ENCODE peak calls at places on chromosome 18, in six cellular contexts. P is heart left ventricle, U is cardiac muscle cell, Q is HCT116, R is choroid plexus epithelial cell, M is PC-9. O is an unnamed sample.

GRCh38 chr18:36187826-36188721 is 777 bp downstream of the MOCOS start:
- DNase-seq in P (no peak), U (no peak), Q (peak), R (no peak), M (peak), O (no peak)

GRCh38 chr18:10565835-10566234 is 40.0 kb downstream of the NAPG start:
- DNase-seq in P (no peak), U (no peak), Q (no peak), R (peak), M (no peak), O (no peak)

GRCh38 chr18:48320639-48320945 is 88.6 kb downstream of the ZBTB7C start:
- DNase-seq in P (no peak), U (no peak), Q (no peak), R (no peak), M (no peak), O (no peak)

GRCh38 chr18:6414723-6415362 is at the start of gene L3MBTL4:
- DNase-seq in P (peak), U (peak), Q (no peak), R (no peak), M (no peak), O (no peak)

GRCh38 chr18:24558403-24558802 is 98.0 kb downstream of the HRH4 start:
- DNase-seq in P (no peak), U (no peak), Q (no peak), R (no peak), M (no peak), O (no peak)

GRCh38 chr18:31711365-31712035 is 27.1 kb upstream of the B4GALT6 start:
- DNase-seq in P (no peak), U (no peak), Q (no peak), R (no peak), M (no peak), O (no peak)

GRCh38 chr18:7000484-7001096 is 117.0 kb downstream of the LAMA1 start:
- DNase-seq in P (no peak), U (peak), Q (no peak), R (peak), M (no peak), O (no peak)

GRCh38 chr18:42517896-42518295 is 562.9 kb downstream of the PIK3C3 start:
- DNase-seq in P (no peak), U (no peak), Q (no peak), R (no peak), M (no peak), O (peak)

GRCh38 chr18:70288171-70288850 is 534 bp upstream of the SOCS6 start:
- DNase-seq in P (peak), U (no peak), Q (no peak), R (peak), M (no peak), O (no peak)

GRCh38 chr18:43847164-43848091 is 570.1 kb upstream of the SYT4 start:
- DNase-seq in P (no peak), U (no peak), Q (no peak), R (peak), M (no peak), O (peak)

GRCh38 chr18:51153659-51154371 is 43.7 kb downstream of the MEX3C start:
- DNase-seq in P (no peak), U (no peak), Q (no peak), R (no peak), M (no peak), O (no peak)
- H3K4me3 ChIP-seq in P (no peak), U (no peak), Q (no peak), R (no peak), M (no peak), O (no peak)

GRCh38 chr18:46341989-46342525 is 237.9 kb downstream of the HAUS1 start:
- DNase-seq in P (no peak), U (no peak), Q (no peak), R (no peak), M (no peak), O (no peak)

GRCh38 chr18:46343456-46343855 is 239.3 kb downstream of the HAUS1 start:
- DNase-seq in P (no peak), U (no peak), Q (no peak), R (no peak), M (no peak), O (no peak)

GRCh38 chr18:46344416-46345180 is 240.4 kb downstream of the HAUS1 start:
- DNase-seq in P (no peak), U (no peak), Q (no peak), R (no peak), M (no peak), O (no peak)

GRCh38 chr18:46345181-46345465 is 240.9 kb downstream of the HAUS1 start:
- DNase-seq in P (no peak), U (no peak), Q (no peak), R (no peak), M (no peak), O (no peak)

GRCh38 chr18:46343940-46344372 is 239.8 kb downstream of the HAUS1 start:
- DNase-seq in P (peak), U (no peak), Q (no peak), R (no peak), M (no peak), O (no peak)
- TF ChIP-seq CTCF in P (no peak), U (no peak), Q (no peak), R (no peak), M (no peak), O (peak)

GRCh38 chr18:64742898-64743297 is 594.0 kb upstream of the LINC00305 start:
- DNase-seq in P (no peak), U (no peak), Q (no peak), R (no peak), M (no peak), O (no peak)
- H3K4me3 ChIP-seq in P (no peak), U (no peak), Q (no peak), R (no peak), M (no peak), O (no peak)

GRCh38 chr18:59715966-59716369 is 18.7 kb upstream of the CCBE1 start:
- DNase-seq in P (no peak), U (no peak), Q (peak), R (peak), M (peak), O (peak)
- TF ChIP-seq CTCF in P (no peak), U (no peak), Q (no peak), R (peak), M (no peak), O (peak)

DNA sequence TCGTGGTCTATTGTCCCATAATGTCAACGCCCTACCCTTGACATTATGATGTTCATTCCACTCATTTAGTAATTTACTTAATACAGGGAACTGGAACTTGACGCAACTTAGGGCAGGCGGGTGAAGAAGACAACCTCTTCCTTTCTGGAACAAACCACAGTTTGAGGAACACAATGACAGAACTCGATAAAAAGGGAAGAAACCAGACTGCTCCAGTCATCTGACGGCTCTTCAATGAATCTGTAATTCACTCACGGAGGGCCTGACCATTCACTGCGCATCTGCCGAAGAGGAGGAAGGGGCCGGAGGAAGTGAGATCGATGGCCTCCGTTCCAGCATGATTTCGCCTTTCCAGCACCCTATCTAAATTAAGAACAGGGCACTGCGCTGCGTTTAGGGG is 83.2 kb downstream of the BCL2 start:
- DNase-seq in P (peak), U (no peak), Q (no peak), R (no peak), M (no peak), O (no peak)
- H3K4me3 ChIP-seq in P (peak), U (no peak), Q (no peak), R (no peak), M (no peak), O (no peak)

DNA sequence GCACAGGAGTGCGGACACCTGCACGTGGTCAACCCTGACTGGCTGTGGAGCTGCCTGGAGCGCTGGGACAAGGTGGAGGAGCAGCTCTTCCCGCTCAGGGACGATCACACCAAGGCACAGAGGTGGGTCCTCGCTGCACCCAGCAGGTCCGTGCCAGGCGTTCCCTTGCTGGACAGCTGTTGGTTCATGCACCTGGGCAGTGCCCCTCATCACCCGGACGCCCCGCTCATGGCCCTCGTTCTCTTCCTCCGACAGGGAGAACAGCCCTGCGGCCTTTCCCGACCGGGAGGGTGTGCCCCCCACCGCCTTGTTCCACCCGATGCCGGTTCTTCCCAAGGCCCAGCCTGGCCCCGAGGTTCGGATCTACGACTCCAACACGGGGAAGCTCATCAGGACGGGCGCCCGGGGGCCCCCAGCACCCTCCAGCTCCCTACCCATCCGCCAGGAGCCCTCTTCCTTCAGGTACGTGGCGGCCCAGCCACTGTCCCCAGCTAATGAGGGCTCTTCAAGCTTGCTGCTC is 38.0 kb downstream of the CTDP1 start:
- DNase-seq in P (no peak), U (no peak), Q (no peak), R (no peak), M (no peak), O (no peak)
- TF ChIP-seq CTCF in P (no peak), U (no peak), Q (no peak), R (no peak), M (no peak), O (no peak)

DNA sequence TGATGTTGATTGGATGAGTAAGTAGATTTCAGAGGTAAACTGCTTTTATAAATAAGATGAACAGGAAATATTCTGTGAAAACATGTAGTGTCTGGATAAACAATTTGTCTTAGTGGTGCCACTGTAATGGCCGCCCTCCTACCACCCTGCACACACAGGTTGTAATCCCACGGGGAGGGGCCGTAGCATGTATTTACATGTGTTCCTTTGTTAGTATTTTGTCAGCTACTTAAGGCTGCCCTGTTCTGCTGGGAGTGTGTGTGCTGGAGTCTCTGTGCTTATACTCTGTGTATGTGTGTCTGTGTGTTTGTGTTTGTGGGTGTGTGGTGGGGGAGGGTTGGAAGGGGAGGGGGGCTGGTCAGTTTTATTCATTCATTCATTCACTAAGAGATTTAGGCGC is 5.1 kb downstream of the TSHZ1 start:
- DNase-seq in P (no peak), U (no peak), Q (no peak), R (no peak), M (no peak), O (no peak)
- H3K4me3 ChIP-seq in P (no peak), U (no peak), Q (no peak), R (no peak), M (no peak), O (no peak)

GRCh38 chr18:29248856-29249255 is 1071.9 kb upstream of the CDH2 start:
- DNase-seq in P (no peak), U (no peak), Q (no peak), R (no peak), M (no peak), O (no peak)
- TF ChIP-seq CTCF in P (no peak), U (no peak), Q (no peak), R (no peak), M (no peak), O (no peak)

DNA sequence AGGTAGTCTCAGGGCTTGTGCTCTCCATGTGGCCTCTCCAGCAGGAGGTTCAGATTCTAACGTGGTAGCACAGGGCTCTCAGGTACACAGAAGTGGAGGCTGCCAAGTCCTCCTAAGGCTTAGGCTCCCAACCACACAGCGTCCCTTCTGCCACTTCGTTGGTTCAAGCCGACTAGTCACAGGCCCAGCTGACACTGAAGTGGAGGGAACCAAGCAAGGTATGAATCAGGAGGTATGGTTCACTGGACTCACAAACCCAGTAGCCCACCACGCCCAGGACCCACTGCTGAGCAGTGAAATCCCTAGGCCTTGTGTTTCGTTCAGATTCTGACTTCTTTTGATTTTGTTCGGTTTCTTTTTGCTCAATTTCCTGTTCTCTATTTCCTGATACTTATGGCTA is 46.0 kb upstream of the SEC11C start:
- DNase-seq in P (no peak), U (no peak), Q (no peak), R (no peak), M (no peak), O (no peak)
- H3K4me3 ChIP-seq in P (no peak), U (no peak), Q (no peak), R (no peak), M (no peak), O (no peak)

DNA sequence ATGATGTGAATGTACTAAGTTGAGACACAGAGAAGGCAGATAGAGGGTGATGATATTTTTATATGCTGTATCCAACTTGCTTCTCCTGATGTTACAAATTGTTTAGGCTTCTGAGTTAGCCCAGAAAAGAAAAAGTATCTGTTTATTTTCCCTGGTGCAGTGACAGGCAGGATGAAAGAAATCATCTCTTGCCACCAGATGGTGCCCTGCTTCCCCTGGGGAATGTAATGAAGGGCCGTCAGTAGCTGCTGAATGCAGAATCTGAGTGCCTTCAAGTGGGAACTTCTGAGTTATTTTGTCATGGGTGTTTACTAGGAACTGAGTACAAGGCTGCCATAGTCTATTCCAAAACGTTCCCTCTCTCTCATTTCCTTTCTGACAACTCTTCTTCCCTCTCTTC is 525.6 kb downstream of the MBD2 start:
- DNase-seq in P (peak), U (peak), Q (no peak), R (peak), M (peak), O (peak)
- TF ChIP-seq CTCF in P (peak), U (peak), Q (peak), R (peak), M (peak), O (peak)